ENCODE peak calls at places on chromosomes 3 and 15, in five cellular contexts. E, K, L, H and I are unnamed samples.
A peak's percentile ranks its signal among the peaks of the same experiment; 100 is the strongest.

GRCh38 chr15:55884223-55884622 is 109.2 kb downstream of the NEDD4 start:
- DNase-seq in E (no peak), K (no peak), L (no peak), H (no peak), I (no peak)

GRCh38 chr15:93179072-93179471 is 90.1 kb upstream of the RGMA start:
- DNase-seq in E (no peak), K (peak; percentile 63), L (peak; percentile 77), H (no peak), I (no peak)

GRCh38 chr15:60009581-60010379 is 5.7 kb downstream of the FOXB1 start:
- DNase-seq in E (no peak), K (no peak), L (no peak), H (no peak), I (no peak)

GRCh38 chr3:18295171-18295920 is 129.8 kb downstream of the SATB1 start:
- DNase-seq in E (peak; percentile 87), K (peak; percentile 53), L (peak; percentile 73), H (peak; percentile 76), I (peak; percentile 81)

GRCh38 chr3:100900671-100901070 is 92.5 kb downstream of the ABI3BP start:
- DNase-seq in E (no peak), K (no peak), L (no peak), H (no peak), I (no peak)

GRCh38 chr15:50876989-50877360 is 31.5 kb upstream of the AP4E1 start:
- DNase-seq in E (peak; percentile 68), K (peak; percentile 81), L (no peak), H (peak; percentile 87), I (peak; percentile 81)

GRCh38 chr3:146454796-146455195 is 14.6 kb downstream of the PLSCR2 start:
- DNase-seq in E (no peak), K (no peak), L (no peak), H (peak; percentile 22), I (no peak)

GRCh38 chr3:146037697-146038096 is 123.3 kb downstream of the PLOD2 start:
- DNase-seq in E (no peak), K (no peak), L (no peak), H (no peak), I (peak; percentile 35)

GRCh38 chr3:17179381-17180205 is 294.8 kb downstream of the PLCL2 start:
- DNase-seq in E (no peak), K (no peak), L (no peak), H (peak; percentile 61), I (no peak)

GRCh38 chr15:90814193-90814811 is 54.1 kb upstream of the FURIN start:
- DNase-seq in E (no peak), K (no peak), L (no peak), H (peak; percentile 13), I (no peak)

GRCh38 chr3:102223139-102223538 is 211.7 kb upstream of the ZPLD1 start:
- DNase-seq in E (no peak), K (no peak), L (peak; percentile 59), H (no peak), I (no peak)

GRCh38 chr15:86139828-86140227 is 60.2 kb downstream of the AGBL1 start:
- DNase-seq in E (no peak), K (no peak), L (no peak), H (no peak), I (no peak)
- TF ChIP-seq CTCF in E (peak; percentile 60), K (no peak), L (no peak), H (peak; percentile 27), I (no peak)

GRCh38 chr3:74844428-74844827 is 230.0 kb upstream of the CNTN3 start:
- DNase-seq in E (no peak), K (no peak), L (no peak), H (no peak), I (peak; percentile 57)

GRCh38 chr3:74845086-74845485 is 230.6 kb upstream of the CNTN3 start:
- DNase-seq in E (no peak), K (no peak), L (no peak), H (no peak), I (peak; percentile 81)

DNA sequence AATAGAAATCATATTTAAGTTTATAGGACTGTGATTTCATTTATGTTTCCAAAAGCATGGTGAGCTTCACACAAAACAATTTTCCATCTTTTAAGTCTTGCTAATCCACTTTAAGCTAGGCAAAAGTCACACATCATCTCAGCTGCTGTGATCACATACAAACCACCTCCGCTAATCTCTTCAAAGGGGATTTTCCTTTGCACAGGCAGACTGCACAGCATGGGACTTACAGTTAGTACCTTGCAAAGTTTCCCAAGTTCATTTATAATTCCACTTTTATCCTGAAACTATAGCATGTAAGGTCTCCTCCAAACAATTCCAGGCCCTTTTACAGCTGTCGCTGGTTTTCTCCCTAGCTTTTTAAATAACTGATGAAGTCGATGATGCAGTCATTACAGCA is 225.1 kb upstream of the CNTN3 start:
- DNase-seq in E (no peak), K (no peak), L (no peak), H (no peak), I (no peak)
- H3K27ac ChIP-seq in E (no peak overlapping the region), K (no peak overlapping the region), L (no peak overlapping the region), H (no peak overlapping the region), I (no peak overlapping the region)

GRCh38 chr3:15427182-15427880 is at the start of the genes EAF1 and METTL6:
- DNase-seq in E (peak; percentile 58), K (peak; percentile 88), L (peak; percentile 94), H (peak; percentile 68), I (peak; percentile 55)
- TF ChIP-seq CTCF in E (peak; percentile 3), K (peak; percentile 22), L (peak; percentile 18), H (peak; percentile 29), I (peak; percentile 27)

DNA sequence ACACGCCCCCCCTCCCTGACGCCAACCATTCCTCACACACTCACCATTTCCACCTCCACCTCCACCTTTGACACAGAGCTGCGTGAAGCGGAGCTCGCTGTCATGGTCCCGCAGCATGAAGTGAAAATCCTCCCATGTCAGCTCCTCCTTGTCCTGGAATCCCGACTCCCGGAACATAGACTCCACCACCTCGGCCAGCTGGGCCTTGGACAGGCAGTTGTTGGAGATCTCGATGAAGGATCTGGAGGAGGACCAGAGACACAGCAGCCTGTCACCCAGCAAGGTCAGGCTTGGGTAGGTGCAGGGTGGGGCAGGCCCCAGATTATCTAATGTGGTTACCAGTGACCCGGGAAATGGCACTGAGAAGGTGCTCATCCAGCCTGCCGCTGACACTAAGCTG is 12.2 kb downstream of the DUOX2 start:
- DNase-seq in E (no peak), K (no peak), L (no peak), H (no peak), I (no peak)
- H3K27ac ChIP-seq in E (no peak overlapping the region), K (no peak overlapping the region), L (no peak overlapping the region), H (no peak overlapping the region), I (no peak overlapping the region)

GRCh38 chr3:30658328-30659052 is 52.1 kb downstream of the TGFBR2 start:
- DNase-seq in E (peak; percentile 13), K (no peak), L (no peak), H (peak; percentile 66), I (peak; percentile 49)
- TF ChIP-seq CTCF in E (no peak), K (no peak), L (no peak), H (no peak), I (no peak)

GRCh38 chr15:48601095-48601494 is 44.4 kb downstream of the FBN1 start:
- DNase-seq in E (no peak), K (no peak), L (no peak), H (no peak), I (no peak)
- H3K27ac ChIP-seq in E (no peak overlapping the region), K (no peak overlapping the region), L (no peak overlapping the region), H (peak overlapping the region; percentile 5), I (no peak overlapping the region)

GRCh38 chr3:182241196-182241776 is 529.6 kb downstream of the SOX2 start:
- DNase-seq in E (no peak), K (no peak), L (no peak), H (no peak), I (no peak)
- TF ChIP-seq CTCF in E (no peak), K (no peak), L (no peak), H (no peak), I (no peak)

GRCh38 chr3:157103280-157103679 is 56.7 kb downstream of the CCNL1 start:
- DNase-seq in E (no peak), K (no peak), L (no peak), H (no peak), I (no peak)
- H3K27ac ChIP-seq in E (no peak overlapping the region), K (peak overlapping the region; percentile 68), L (no peak overlapping the region), H (no peak overlapping the region), I (no peak overlapping the region)

GRCh38 chr15:69071265-69071664 is 56.8 kb downstream of the NOX5 start:
- DNase-seq in E (no peak), K (no peak), L (no peak), H (no peak), I (no peak)

GRCh38 chr15:69078638-69079037 is 64.1 kb downstream of the NOX5 start:
- DNase-seq in E (no peak), K (no peak), L (no peak), H (no peak), I (no peak)

GRCh38 chr15:69075467-69075866 is 61.0 kb downstream of the NOX5 start:
- DNase-seq in E (no peak), K (no peak), L (no peak), H (no peak), I (no peak)

GRCh38 chr15:69074843-69075224 is 60.3 kb downstream of the NOX5 start:
- DNase-seq in E (no peak), K (peak; percentile 20), L (no peak), H (no peak), I (no peak)

GRCh38 chr15:69074011-69074842 is 59.7 kb downstream of the NOX5 start:
- DNase-seq in E (no peak), K (peak; percentile 75), L (peak; percentile 80), H (peak; percentile 39), I (peak; percentile 48)
- TF ChIP-seq CTCF in E (no peak), K (no peak), L (peak; percentile 11), H (peak; percentile 23), I (peak; percentile 21)